ENCODE peak calls at places on chromosomes 13 and 19, in five cellular contexts. M is activated naive CD4-positive, alpha-beta T cell; H is AG08395; Y is AG08396; D is CD8-positive, alpha-beta memory T cell. N is an unnamed sample.

GRCh38 chr19:3276341-3276799 is 51.9 kb downstream of the CELF5 start:
- DNase-seq in M (peak), H (no peak), Y (no peak), D (peak), N (no peak)

GRCh38 chr13:35818577-35819165 is 312.5 kb downstream of the DCLK1 start:
- DNase-seq in M (no peak), H (peak), Y (peak), D (no peak), N (no peak)

GRCh38 chr19:34482380-34483250 is 1.1 kb downstream of the WTIP start:
- DNase-seq in M (no peak), H (peak), Y (peak), D (no peak), N (no peak)

GRCh38 chr19:31167695-31168094 is 181.5 kb downstream of the TSHZ3 start:
- DNase-seq in M (no peak), H (no peak), Y (no peak), D (no peak), N (no peak)

GRCh38 chr19:57754091-57754673 is 7.6 kb downstream of the ZNF776 start:
- DNase-seq in M (no peak), H (no peak), Y (no peak), D (no peak), N (no peak)

GRCh38 chr13:80037505-80037888 is 303.4 kb downstream of the SPRY2 start:
- DNase-seq in M (no peak), H (peak), Y (peak), D (no peak), N (no peak)

GRCh38 chr13:109088101-109088500 is 458.7 kb downstream of the MYO16 start:
- DNase-seq in M (no peak), H (no peak), Y (no peak), D (no peak), N (no peak)

GRCh38 chr13:108859202-108860012 is 230.0 kb downstream of the MYO16 start:
- DNase-seq in M (no peak), H (peak), Y (peak), D (no peak), N (no peak)

GRCh38 chr19:493391-494170 is 2.7 kb upstream of the MADCAM1 start:
- DNase-seq in M (no peak), H (no peak), Y (no peak), D (no peak), N (no peak)

GRCh38 chr19:54955356-54955755 is 8.0 kb upstream of the NLRP7 start:
- DNase-seq in M (no peak), H (no peak), Y (no peak), D (no peak), N (no peak)

GRCh38 chr13:66077286-66077685 is 1152.8 kb downstream of the PCDH9 start:
- DNase-seq in M (no peak), H (no peak), Y (no peak), D (no peak), N (no peak)

GRCh38 chr19:40433391-40434216 is 7.8 kb upstream of the SERTAD1 start:
- DNase-seq in M (peak), H (peak), Y (peak), D (peak), N (peak)

GRCh38 chr19:48102870-48103751 is 7.5 kb downstream of the PLA2G4C start:
- DNase-seq in M (no peak), H (peak), Y (peak), D (no peak), N (no peak)

GRCh38 chr13:39656325-39656677 is 839 bp downstream of the COG6 start:
- DNase-seq in M (no peak), H (no peak), Y (no peak), D (no peak), N (no peak)

GRCh38 chr19:18649371-18650047 is 12.7 kb downstream of the KLHL26 start:
- DNase-seq in M (no peak), H (peak), Y (peak), D (no peak), N (no peak)

GRCh38 chr19:49932041-49932451 is 2.7 kb upstream of the NUP62 start:
- DNase-seq in M (no peak), H (no peak), Y (no peak), D (no peak), N (no peak)